ENCODE peak calls at places on chromosomes 3 and 15, in seven cellular contexts. E is ovary, H is ELF-1, G is H4, O is progenitor cell of endocrine pancreas, A is K562, Q is glutamatergic neuron. K is an unnamed sample.

GRCh38 chr15:25416693-25417092 is 22.1 kb downstream of the UBE3A start:
- DNase-seq in E (no peak), H (peak; percentile 18), G (no peak), O (no peak), A (no peak), Q (no peak), K (no peak)

GRCh38 chr3:50195501-50196252 is 4.3 kb downstream of the GNAT1 start:
- DNase-seq in E (no peak), H (no peak), G (no peak), O (no peak), A (no peak), Q (no peak), K (peak; percentile 55)

GRCh38 chr3:38713121-38713520 is 63.6 kb upstream of the SCN5A start:
- DNase-seq in E (no peak), H (no peak), G (no peak), O (no peak), A (no peak), Q (no peak), K (no peak)

GRCh38 chr3:159881828-159882309 is 106.8 kb upstream of the IL12A start:
- DNase-seq in E (no peak), H (peak; percentile 79), G (no peak), O (no peak), A (no peak), Q (no peak), K (no peak)

GRCh38 chr3:128385080-128385832 is 81.4 kb downstream of the DNAJB8 start:
- DNase-seq in E (peak; percentile 52), H (no peak), G (no peak), O (no peak), A (no peak), Q (no peak), K (no peak)

GRCh38 chr3:49058011-49058410 is 28.8 kb upstream of the IMPDH2 start:
- DNase-seq in E (no peak), H (no peak), G (no peak), O (no peak), A (no peak), Q (no peak), K (no peak)

GRCh38 chr3:41362638-41363559 is 163.6 kb downstream of the CTNNB1 start:
- DNase-seq in E (no peak), H (peak; percentile 98), G (no peak), O (no peak), A (no peak), Q (peak; percentile 93), K (no peak)

GRCh38 chr15:101185336-101185735 is 66.5 kb downstream of the CHSY1 start:
- DNase-seq in E (no peak), H (no peak), G (no peak), O (no peak), A (no peak), Q (no peak), K (no peak)

GRCh38 chr15:38882226-38882625 is 317.6 kb upstream of the RASGRP1 start:
- DNase-seq in E (no peak), H (no peak), G (no peak), O (no peak), A (no peak), Q (no peak), K (no peak)

GRCh38 chr3:163543558-163544189 is 1534.6 kb downstream of the SI start:
- DNase-seq in E (no peak), H (no peak), G (no peak), O (no peak), A (no peak), Q (no peak), K (no peak)

GRCh38 chr15:75830910-75831805 is 12.1 kb upstream of the UBE2Q2 start:
- DNase-seq in E (no peak), H (peak; percentile 71), G (no peak), O (no peak), A (no peak), Q (no peak), K (no peak)

K was measured in SW480.